ENCODE peak calls at places on chromosomes 12 and 14, in five cellular contexts. One of them, this sample, is unnamed.
A peak's percentile ranks its signal among the peaks of the same experiment; 100 is the strongest.

GRCh38 chr14:90603336-90603735 is 206.5 kb downstream of the CALM1 start:
- DNase-seq in naive thymus-derived CD8-positive, alpha-beta T cell: no peak
- DNase-seq in activated gamma-delta T cell treated with Interleukin-2 at 50 U/mL for 16 hours: no peak
- DNase-seq in NCI-H2081: no peak
- DNase-seq in EL: no peak
- DNase-seq in this sample: peak; percentile 29

GRCh38 chr12:9662488-9662887 is 7.0 kb upstream of the CLEC2D start:
- DNase-seq in naive thymus-derived CD8-positive, alpha-beta T cell: no peak
- DNase-seq in activated gamma-delta T cell treated with Interleukin-2 at 50 U/mL for 16 hours: no peak
- DNase-seq in NCI-H2081: no peak
- DNase-seq in EL: no peak
- DNase-seq in this sample: peak; percentile 14

GRCh38 chr12:92341333-92341691 is 195.7 kb upstream of the BTG1 start:
- DNase-seq in naive thymus-derived CD8-positive, alpha-beta T cell: no peak
- DNase-seq in activated gamma-delta T cell treated with Interleukin-2 at 50 U/mL for 16 hours: no peak
- DNase-seq in NCI-H2081: no peak
- DNase-seq in EL: no peak
- DNase-seq in this sample: no peak

GRCh38 chr12:67452119-67452805 is 183.1 kb downstream of the CAND1 start:
- DNase-seq in naive thymus-derived CD8-positive, alpha-beta T cell: no peak
- DNase-seq in activated gamma-delta T cell treated with Interleukin-2 at 50 U/mL for 16 hours: no peak
- DNase-seq in NCI-H2081: no peak
- DNase-seq in EL: no peak
- DNase-seq in this sample: no peak

GRCh38 chr14:90378249-90378648 is 18.6 kb upstream of the CALM1 start:
- DNase-seq in naive thymus-derived CD8-positive, alpha-beta T cell: no peak
- DNase-seq in activated gamma-delta T cell treated with Interleukin-2 at 50 U/mL for 16 hours: no peak
- DNase-seq in NCI-H2081: no peak
- DNase-seq in EL: no peak
- DNase-seq in this sample: no peak

GRCh38 chr12:51520576-51521325 is 70.3 kb upstream of the SCN8A start:
- DNase-seq in naive thymus-derived CD8-positive, alpha-beta T cell: no peak
- DNase-seq in activated gamma-delta T cell treated with Interleukin-2 at 50 U/mL for 16 hours: no peak
- DNase-seq in NCI-H2081: no peak
- DNase-seq in EL: no peak
- DNase-seq in this sample: no peak

GRCh38 chr14:68217891-68218290 is 398.3 kb downstream of the RAD51B start:
- DNase-seq in naive thymus-derived CD8-positive, alpha-beta T cell: no peak
- DNase-seq in activated gamma-delta T cell treated with Interleukin-2 at 50 U/mL for 16 hours: no peak
- DNase-seq in NCI-H2081: no peak
- DNase-seq in EL: no peak
- DNase-seq in this sample: no peak

GRCh38 chr14:104678901-104679705 is 10.3 kb upstream of the INF2 start:
- DNase-seq in naive thymus-derived CD8-positive, alpha-beta T cell: no peak
- DNase-seq in activated gamma-delta T cell treated with Interleukin-2 at 50 U/mL for 16 hours: no peak
- DNase-seq in NCI-H2081: no peak
- DNase-seq in EL: no peak
- DNase-seq in this sample: no peak

GRCh38 chr14:51365241-51365940 is 125.3 kb downstream of the TMX1 start:
- DNase-seq in naive thymus-derived CD8-positive, alpha-beta T cell: no peak
- DNase-seq in activated gamma-delta T cell treated with Interleukin-2 at 50 U/mL for 16 hours: no peak
- DNase-seq in NCI-H2081: no peak
- DNase-seq in EL: no peak
- DNase-seq in this sample: peak; percentile 47

GRCh38 chr14:69673099-69673498 is 61.7 kb downstream of the SUSD6 start:
- DNase-seq in naive thymus-derived CD8-positive, alpha-beta T cell: peak; percentile 8
- DNase-seq in activated gamma-delta T cell treated with Interleukin-2 at 50 U/mL for 16 hours: no peak
- DNase-seq in NCI-H2081: no peak
- DNase-seq in EL: no peak
- DNase-seq in this sample: no peak

GRCh38 chr12:81378601-81379000 is 300.7 kb downstream of the ACSS3 start:
- DNase-seq in naive thymus-derived CD8-positive, alpha-beta T cell: no peak
- DNase-seq in activated gamma-delta T cell treated with Interleukin-2 at 50 U/mL for 16 hours: no peak
- DNase-seq in NCI-H2081: no peak
- DNase-seq in EL: no peak
- DNase-seq in this sample: no peak

GRCh38 chr12:93597608-93598007 is 25.1 kb downstream of the SOCS2 start:
- DNase-seq in naive thymus-derived CD8-positive, alpha-beta T cell: no peak
- DNase-seq in activated gamma-delta T cell treated with Interleukin-2 at 50 U/mL for 16 hours: no peak
- DNase-seq in NCI-H2081: no peak
- DNase-seq in EL: no peak
- DNase-seq in this sample: no peak

GRCh38 chr14:31943217-31943616 is 133.9 kb upstream of the ARHGAP5 start:
- DNase-seq in naive thymus-derived CD8-positive, alpha-beta T cell: no peak
- DNase-seq in activated gamma-delta T cell treated with Interleukin-2 at 50 U/mL for 16 hours: no peak
- DNase-seq in NCI-H2081: no peak
- DNase-seq in EL: no peak
- DNase-seq in this sample: no peak

GRCh38 chr14:47264842-47265241 is 410.6 kb downstream of the MDGA2 start:
- DNase-seq in naive thymus-derived CD8-positive, alpha-beta T cell: no peak
- DNase-seq in activated gamma-delta T cell treated with Interleukin-2 at 50 U/mL for 16 hours: no peak
- DNase-seq in NCI-H2081: no peak
- DNase-seq in EL: no peak
- DNase-seq in this sample: no peak

GRCh38 chr12:88247241-88247643 is 105.1 kb downstream of the TMTC3 start:
- DNase-seq in naive thymus-derived CD8-positive, alpha-beta T cell: no peak
- DNase-seq in activated gamma-delta T cell treated with Interleukin-2 at 50 U/mL for 16 hours: no peak
- DNase-seq in NCI-H2081: no peak
- DNase-seq in EL: peak; percentile 92
- DNase-seq in this sample: peak; percentile 93

GRCh38 chr14:21997300-21997699 is 323.7 kb upstream of the OR4E1 start:
- DNase-seq in naive thymus-derived CD8-positive, alpha-beta T cell: peak; percentile 47
- DNase-seq in activated gamma-delta T cell treated with Interleukin-2 at 50 U/mL for 16 hours: no peak
- DNase-seq in NCI-H2081: no peak
- DNase-seq in EL: peak; percentile 6
- DNase-seq in this sample: no peak

GRCh38 chr14:63432228-63432627 is 110.9 kb downstream of the PPP2R5E start:
- DNase-seq in naive thymus-derived CD8-positive, alpha-beta T cell: no peak
- DNase-seq in activated gamma-delta T cell treated with Interleukin-2 at 50 U/mL for 16 hours: no peak
- DNase-seq in NCI-H2081: no peak
- DNase-seq in EL: no peak
- DNase-seq in this sample: no peak

GRCh38 chr12:110846615-110847566 is at the start of gene CCDC63:
- DNase-seq in naive thymus-derived CD8-positive, alpha-beta T cell: no peak
- DNase-seq in activated gamma-delta T cell treated with Interleukin-2 at 50 U/mL for 16 hours: peak; percentile 9
- DNase-seq in NCI-H2081: no peak
- DNase-seq in EL: peak; percentile 47
- DNase-seq in this sample: peak; percentile 41

GRCh38 chr12:46711756-46712155 is 114.0 kb downstream of the SLC38A4 start:
- DNase-seq in naive thymus-derived CD8-positive, alpha-beta T cell: no peak
- DNase-seq in activated gamma-delta T cell treated with Interleukin-2 at 50 U/mL for 16 hours: no peak
- DNase-seq in NCI-H2081: no peak
- DNase-seq in EL: peak; percentile 46
- DNase-seq in this sample: peak; percentile 36

GRCh38 chr14:70811578-70811977 is 2.3 kb upstream of the MAP3K9 start:
- DNase-seq in naive thymus-derived CD8-positive, alpha-beta T cell: no peak
- DNase-seq in activated gamma-delta T cell treated with Interleukin-2 at 50 U/mL for 16 hours: no peak
- DNase-seq in NCI-H2081: no peak
- DNase-seq in EL: peak; percentile 17
- DNase-seq in this sample: no peak

GRCh38 chr12:70309348-70309747 is 56.7 kb upstream of the KCNMB4 start:
- DNase-seq in naive thymus-derived CD8-positive, alpha-beta T cell: no peak
- DNase-seq in activated gamma-delta T cell treated with Interleukin-2 at 50 U/mL for 16 hours: no peak
- DNase-seq in NCI-H2081: no peak
- DNase-seq in EL: no peak
- DNase-seq in this sample: no peak

GRCh38 chr12:91920740-91921139 is 224.9 kb downstream of the BTG1 start:
- DNase-seq in naive thymus-derived CD8-positive, alpha-beta T cell: no peak
- DNase-seq in activated gamma-delta T cell treated with Interleukin-2 at 50 U/mL for 16 hours: no peak
- DNase-seq in NCI-H2081: no peak
- DNase-seq in EL: no peak
- DNase-seq in this sample: no peak

GRCh38 chr14:68790656-68791077 is 2.2 kb downstream of the ZFP36L1 start:
- DNase-seq in naive thymus-derived CD8-positive, alpha-beta T cell: peak; percentile 54
- DNase-seq in activated gamma-delta T cell treated with Interleukin-2 at 50 U/mL for 16 hours: peak; percentile 57
- DNase-seq in NCI-H2081: no peak
- DNase-seq in EL: no peak
- DNase-seq in this sample: no peak

GRCh38 chr12:31368666-31369361 is 42.9 kb upstream of the SINHCAF start:
- DNase-seq in naive thymus-derived CD8-positive, alpha-beta T cell: no peak
- DNase-seq in activated gamma-delta T cell treated with Interleukin-2 at 50 U/mL for 16 hours: no peak
- DNase-seq in NCI-H2081: no peak
- DNase-seq in EL: no peak
- DNase-seq in this sample: no peak

GRCh38 chr14:80615831-80616230 is 325.7 kb downstream of the CEP128 start:
- DNase-seq in naive thymus-derived CD8-positive, alpha-beta T cell: no peak
- DNase-seq in activated gamma-delta T cell treated with Interleukin-2 at 50 U/mL for 16 hours: no peak
- DNase-seq in NCI-H2081: no peak
- DNase-seq in EL: no peak
- DNase-seq in this sample: no peak

GRCh38 chr14:101586531-101587402 is 25.5 kb downstream of the DIO3 start:
- DNase-seq in naive thymus-derived CD8-positive, alpha-beta T cell: no peak
- DNase-seq in activated gamma-delta T cell treated with Interleukin-2 at 50 U/mL for 16 hours: no peak
- DNase-seq in NCI-H2081: no peak
- DNase-seq in EL: no peak
- DNase-seq in this sample: no peak

GRCh38 chr14:35046751-35047536 is 872 bp downstream of the FAM177A1 start:
- DNase-seq in naive thymus-derived CD8-positive, alpha-beta T cell: peak; percentile 45
- DNase-seq in activated gamma-delta T cell treated with Interleukin-2 at 50 U/mL for 16 hours: no peak
- DNase-seq in NCI-H2081: no peak
- DNase-seq in EL: no peak
- DNase-seq in this sample: no peak